ENCODE peak calls at places on chromosomes 3 and 15, in five cellular contexts. Q is bronchial epithelial cell, C is WERI-Rb-1, Y is suprapubic skin, U is astrocyte. I is an unnamed sample.

GRCh38 chr3:97882975-97883598 is 61.3 kb downstream of the CRYBG3 start:
- DNase-seq in Q (peak; percentile 78), C (no peak), Y (no peak), U (peak; percentile 73), I (no peak)

GRCh38 chr15:73598540-73599195 is 34.5 kb downstream of the NPTN start:
- DNase-seq in Q (no peak), C (no peak), Y (no peak), U (peak; percentile 55), I (no peak)

GRCh38 chr3:54835701-54836100 is 92.2 kb downstream of the LRTM1 start:
- DNase-seq in Q (no peak), C (no peak), Y (no peak), U (no peak), I (no peak)

GRCh38 chr3:50417637-50418033 is 58.3 kb upstream of the TMEM115 start:
- DNase-seq in Q (peak; percentile 17), C (no peak), Y (no peak), U (no peak), I (no peak)

GRCh38 chr3:161038725-161039124 is 66.4 kb downstream of the B3GALNT1 start:
- DNase-seq in Q (no peak), C (no peak), Y (no peak), U (peak; percentile 84), I (no peak)

GRCh38 chr3:58003093-58003492 is 5.1 kb upstream of the FLNB start:
- DNase-seq in Q (no peak), C (no peak), Y (no peak), U (no peak), I (no peak)

GRCh38 chr3:42652611-42653302 is 740 bp upstream of the ZBTB47 start:
- DNase-seq in Q (peak; percentile 82), C (peak; percentile 64), Y (peak; percentile 82), U (peak; percentile 74), I (no peak)

GRCh38 chr3:11805716-11806115 is 41.0 kb downstream of the TAMM41 start:
- DNase-seq in Q (no peak), C (no peak), Y (no peak), U (no peak), I (no peak)

GRCh38 chr15:66815322-66815721 is 113.3 kb downstream of the SMAD6 start:
- DNase-seq in Q (peak; percentile 78), C (no peak), Y (no peak), U (peak; percentile 95), I (no peak)

GRCh38 chr15:59751552-59752413 is 62.7 kb upstream of the BNIP2 start:
- DNase-seq in Q (peak; percentile 42), C (no peak), Y (no peak), U (no peak), I (no peak)

GRCh38 chr3:12471228-12471627 is 13.1 kb upstream of the TSEN2 start:
- DNase-seq in Q (peak; percentile 80), C (no peak), Y (no peak), U (no peak), I (no peak)

GRCh38 chr15:83285979-83286553 is 1.6 kb upstream of the BNC1 start:
- DNase-seq in Q (peak; percentile 81), C (no peak), Y (no peak), U (peak; percentile 94), I (no peak)

GRCh38 chr3:197088370-197088769 is 58.8 kb upstream of the MELTF start:
- DNase-seq in Q (no peak), C (no peak), Y (no peak), U (no peak), I (no peak)

GRCh38 chr3:3127432-3128010 is 781 bp downstream of the TRNT1 start:
- DNase-seq in Q (peak; percentile 5), C (no peak), Y (no peak), U (peak; percentile 14), I (no peak)

GRCh38 chr3:36993326-36994283 is at the start of gene MLH1:
- DNase-seq in Q (peak; percentile 100), C (peak; percentile 98), Y (peak; percentile 96), U (peak; percentile 100), I (peak; percentile 100)

GRCh38 chr15:69719527-69719926 is 266.9 kb downstream of the RPLP1 start:
- DNase-seq in Q (no peak), C (no peak), Y (no peak), U (peak; percentile 34), I (no peak)

GRCh38 chr15:100934166-100934565 is 15.0 kb downstream of the LRRK1 start:
- DNase-seq in Q (no peak), C (no peak), Y (no peak), U (no peak), I (no peak)

DNA sequence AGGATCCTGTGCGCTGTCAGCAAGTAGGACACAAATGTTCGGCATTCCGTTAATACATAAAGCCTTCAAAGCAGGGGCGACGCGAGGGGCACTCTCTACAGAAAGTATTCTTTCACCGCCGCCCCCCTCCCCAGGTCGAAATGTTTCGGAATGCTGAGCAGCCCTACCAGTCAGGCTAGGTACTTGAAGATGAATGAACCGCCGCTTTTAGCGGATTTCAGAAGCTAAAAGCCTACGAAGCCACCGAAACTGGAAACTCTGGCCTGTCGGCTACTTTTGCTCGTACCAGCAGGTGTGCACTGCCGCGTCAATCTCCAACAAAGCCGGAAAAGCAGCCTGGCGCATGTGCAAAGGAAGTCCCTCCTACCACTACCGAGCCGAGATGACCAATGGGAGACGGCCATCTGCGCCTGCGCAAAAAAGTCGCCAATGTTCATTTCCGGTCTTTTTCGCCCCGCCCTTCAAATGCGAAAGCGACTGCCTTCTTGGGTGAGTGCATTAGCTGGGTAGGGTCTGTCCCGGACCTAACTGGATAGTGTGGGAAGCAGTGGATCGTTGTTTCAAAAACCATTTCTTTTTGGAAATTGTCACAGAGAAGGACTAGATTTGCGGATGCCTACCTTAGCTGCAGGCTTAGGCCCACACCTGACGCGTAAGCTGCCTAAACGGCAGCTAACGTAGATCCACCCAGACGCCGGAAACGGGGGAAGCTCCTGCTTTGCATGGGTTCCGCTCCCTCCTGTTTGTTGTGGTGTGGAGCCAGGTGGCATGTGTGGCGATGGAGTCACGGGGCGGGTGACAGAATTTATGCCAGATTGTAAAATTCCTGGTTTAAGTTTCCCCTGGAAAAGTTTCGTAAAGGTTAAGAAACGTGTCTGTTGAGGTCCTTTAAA is at the start of gene WDR5B:
- DNase-seq in Q (peak; percentile 94), C (peak; percentile 97), Y (peak; percentile 99), U (peak; percentile 91), I (peak; percentile 98)
- TF ChIP-seq CTCF in Q (no peak), C (no peak), Y (peak; percentile 3), U (no peak), I (peak; percentile 15)

GRCh38 chr3:190122198-190122771 is 1.6 kb upstream of the P3H2 start:
- DNase-seq in Q (no peak), C (no peak), Y (no peak), U (peak; percentile 96), I (no peak)
- TF ChIP-seq CTCF in Q (no peak), C (no peak), Y (no peak), U (no peak), I (no peak)

DNA sequence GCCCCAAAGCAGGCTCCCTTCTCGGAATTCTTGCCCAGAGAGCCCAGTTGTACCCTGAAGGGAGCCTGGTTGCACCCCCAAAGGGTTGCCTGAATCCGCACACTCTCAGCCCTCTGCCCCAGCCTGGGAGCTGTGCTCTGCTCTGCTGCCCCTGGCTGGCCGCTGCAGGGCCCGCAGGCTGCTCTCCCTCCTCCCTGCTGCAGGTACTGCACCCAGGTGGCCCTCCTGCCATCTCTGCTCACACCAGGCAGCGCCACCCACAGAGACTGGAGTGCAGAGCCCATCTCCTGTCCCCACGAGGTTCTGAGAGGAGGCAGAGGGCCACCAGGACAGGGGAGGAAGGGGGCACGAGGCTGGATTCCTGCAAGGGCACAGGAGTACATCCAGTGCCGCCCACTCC is 134.2 kb upstream of the NSMCE3 start:
- DNase-seq in Q (no peak), C (peak; percentile 10), Y (no peak), U (no peak), I (no peak)
- TF ChIP-seq CTCF in Q (no peak), C (peak; percentile 26), Y (no peak), U (no peak), I (no peak)

GRCh38 chr3:31157028-31157694 is 262.7 kb upstream of the GADL1 start:
- DNase-seq in Q (no peak), C (no peak), Y (no peak), U (no peak), I (no peak)
- TF ChIP-seq CTCF in Q (no peak), C (no peak), Y (no peak), U (no peak), I (no peak)

DNA sequence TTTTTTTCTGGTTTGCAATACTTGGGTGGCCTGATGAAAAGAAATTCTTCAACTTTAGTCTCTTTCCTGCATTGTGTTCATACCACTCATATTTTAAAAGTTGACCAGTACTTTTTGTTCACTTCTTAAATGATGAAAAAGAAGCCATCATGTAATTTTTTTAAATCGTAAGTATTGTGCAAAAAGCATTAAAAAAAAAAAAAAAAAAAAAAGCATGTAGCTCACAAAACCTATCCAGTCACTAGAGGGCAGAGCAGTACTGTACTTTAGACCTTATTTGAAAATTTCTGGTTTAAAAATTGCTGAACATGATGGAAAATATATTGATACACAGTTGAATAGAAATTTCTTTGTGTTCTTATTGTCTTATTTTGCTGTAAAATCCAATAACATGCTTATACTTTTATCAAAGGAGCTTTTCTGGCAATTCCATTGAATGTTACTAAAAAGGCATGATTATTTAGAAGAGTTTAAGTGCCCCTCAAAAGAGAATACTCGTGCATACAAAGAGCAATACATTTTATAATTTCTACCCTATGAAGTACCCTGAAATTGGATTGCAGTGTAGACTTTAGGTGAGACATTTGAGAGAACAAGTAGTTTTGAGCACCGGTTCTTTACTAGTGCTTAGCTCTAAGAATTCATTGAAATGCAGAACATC is 137.7 kb downstream of the BBX start:
- DNase-seq in Q (peak; percentile 46), C (no peak), Y (no peak), U (no peak), I (no peak)
- TF ChIP-seq CTCF in Q (peak; percentile 43), C (peak; percentile 25), Y (peak; percentile 32), U (peak; percentile 59), I (peak; percentile 48)